ENCODE peak calls at places on chromosome 6, in five cellular contexts. D is brain microvascular endothelial cell, J is B cell, U is colonic mucosa, W is fibroblast of lung. H is an unnamed sample.

GRCh38 chr6:56682580-56682979 is 39.9 kb upstream of the DST start:
- DNase-seq in D (no peak), J (no peak), U (no peak), W (no peak), H (no peak)

GRCh38 chr6:77883849-77884248 is 231.0 kb downstream of the MEI4 start:
- DNase-seq in D (no peak), J (no peak), U (no peak), W (peak), H (no peak)

GRCh38 chr6:133774356-133774755 is 114.6 kb upstream of the TCF21 start:
- DNase-seq in D (peak), J (no peak), U (no peak), W (peak), H (peak)

GRCh38 chr6:160160450-160160849 is 38.8 kb downstream of the SLC22A1 start:
- DNase-seq in D (peak), J (no peak), U (peak), W (no peak), H (no peak)

GRCh38 chr6:30767158-30767943 is 23.0 kb upstream of the IER3 start:
- DNase-seq in D (no peak), J (no peak), U (no peak), W (no peak), H (no peak)

GRCh38 chr6:164152611-164153010 is 738.1 kb downstream of the QKI start:
- DNase-seq in D (no peak), J (no peak), U (no peak), W (peak), H (no peak)

GRCh38 chr6:44926556-44926955 is 401.6 kb upstream of the RUNX2 start:
- DNase-seq in D (peak), J (no peak), U (no peak), W (peak), H (no peak)

GRCh38 chr6:155047523-155047922 is 52.4 kb downstream of the TIAM2 start:
- DNase-seq in D (no peak), J (no peak), U (no peak), W (no peak), H (no peak)

GRCh38 chr6:37406942-37407341 is 26.1 kb upstream of the CMTR1 start:
- DNase-seq in D (no peak), J (no peak), U (no peak), W (no peak), H (no peak)

GRCh38 chr6:19898141-19898740 is 61.1 kb downstream of the ID4 start:
- DNase-seq in D (no peak), J (no peak), U (no peak), W (no peak), H (no peak)

GRCh38 chr6:168078943-168079405 is at the start of gene FRMD1:
- DNase-seq in D (no peak), J (no peak), U (peak), W (no peak), H (no peak)

GRCh38 chr6:24547243-24547642 is 52.5 kb downstream of the ALDH5A1 start:
- DNase-seq in D (no peak), J (peak), U (no peak), W (peak), H (no peak)

GRCh38 chr6:52362443-52363221 is 681 bp downstream of the PAQR8 start:
- DNase-seq in D (peak), J (peak), U (peak), W (no peak), H (no peak)

GRCh38 chr6:38058022-38058421 is 238.5 kb downstream of the ZFAND3 start:
- DNase-seq in D (peak), J (no peak), U (no peak), W (peak), H (peak)

GRCh38 chr6:10316327-10316726 is 98.5 kb downstream of the TFAP2A start:
- DNase-seq in D (peak), J (no peak), U (peak), W (peak), H (peak)

GRCh38 chr6:157430834-157431233 is 49.8 kb downstream of the ZDHHC14 start:
- DNase-seq in D (no peak), J (no peak), U (no peak), W (no peak), H (no peak)

GRCh38 chr6:49052901-49053300 is 410.2 kb downstream of the MMUT start:
- DNase-seq in D (no peak), J (no peak), U (no peak), W (peak), H (no peak)

GRCh38 chr6:43746071-43746470 is 23.9 kb upstream of the VEGFA start:
- DNase-seq in D (no peak), J (no peak), U (no peak), W (no peak), H (no peak)

GRCh38 chr6:69825904-69826303 is 29.1 kb upstream of the LMBRD1 start:
- DNase-seq in D (peak), J (no peak), U (no peak), W (peak), H (no peak)

GRCh38 chr6:124979294-124979678 is 17.0 kb downstream of the RNF217 start:
- DNase-seq in D (no peak), J (no peak), U (no peak), W (no peak), H (no peak)

GRCh38 chr6:17431581-17431980 is 38.2 kb downstream of the CAP2 start:
- DNase-seq in D (peak), J (no peak), U (no peak), W (peak), H (peak)

GRCh38 chr6:16450285-16450684 is 211.9 kb downstream of the GMPR start:
- DNase-seq in D (peak), J (no peak), U (no peak), W (peak), H (peak)

GRCh38 chr6:80594461-80594860 is 488.0 kb downstream of the BCKDHB start:
- DNase-seq in D (peak), J (no peak), U (no peak), W (peak), H (no peak)

GRCh38 chr6:81682238-81682795 is 70.2 kb downstream of the TENT5A start:
- DNase-seq in D (no peak), J (no peak), U (no peak), W (peak), H (no peak)

GRCh38 chr6:133407320-133408100 is 166.4 kb downstream of the EYA4 start:
- DNase-seq in D (no peak), J (no peak), U (no peak), W (no peak), H (no peak)

GRCh38 chr6:1987640-1988039 is 257.8 kb downstream of the GMDS start:
- DNase-seq in D (peak), J (no peak), U (no peak), W (peak), H (peak)

GRCh38 chr6:75893058-75893775 is 144.2 kb downstream of the MYO6 start:
- DNase-seq in D (peak), J (no peak), U (no peak), W (peak), H (peak)

GRCh38 chr6:119514355-119514754 is 164.8 kb upstream of the MAN1A1 start:
- DNase-seq in D (no peak), J (no peak), U (no peak), W (no peak), H (no peak)

GRCh38 chr6:2498224-2498623 is 252.5 kb downstream of the MYLK4 start:
- DNase-seq in D (no peak), J (no peak), U (no peak), W (peak), H (no peak)

GRCh38 chr6:63764318-63764916 is 128.8 kb downstream of the PHF3 start:
- DNase-seq in D (no peak), J (no peak), U (no peak), W (peak), H (peak)

GRCh38 chr6:125114248-125114858 is 39.2 kb upstream of the TPD52L1 start:
- DNase-seq in D (peak), J (no peak), U (peak), W (peak), H (peak)

GRCh38 chr6:40330301-40330721 is 256.9 kb downstream of the LRFN2 start:
- DNase-seq in D (no peak), J (no peak), U (no peak), W (no peak), H (no peak)

DNA sequence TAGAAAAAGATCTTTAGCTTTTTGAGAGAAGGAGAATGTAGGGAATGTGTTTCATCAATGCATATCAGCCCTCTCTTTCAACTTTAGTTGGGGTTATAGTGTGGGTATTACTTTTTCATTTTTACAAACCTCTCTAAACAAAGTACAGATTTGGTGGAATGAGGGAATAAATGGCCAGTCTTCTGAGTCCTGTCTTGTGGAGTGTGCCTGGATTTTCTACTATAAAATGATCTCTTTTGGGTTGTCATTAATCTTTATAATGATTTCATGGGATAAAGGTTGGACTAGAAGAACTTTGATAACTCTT is 209.3 kb downstream of the RNF144B start:
- DNase-seq in D (no peak), J (no peak), U (no peak), W (no peak), H (no peak)
- TF ChIP-seq CTCF in D (no peak), J (peak), U (no peak), W (no peak), H (peak)

DNA sequence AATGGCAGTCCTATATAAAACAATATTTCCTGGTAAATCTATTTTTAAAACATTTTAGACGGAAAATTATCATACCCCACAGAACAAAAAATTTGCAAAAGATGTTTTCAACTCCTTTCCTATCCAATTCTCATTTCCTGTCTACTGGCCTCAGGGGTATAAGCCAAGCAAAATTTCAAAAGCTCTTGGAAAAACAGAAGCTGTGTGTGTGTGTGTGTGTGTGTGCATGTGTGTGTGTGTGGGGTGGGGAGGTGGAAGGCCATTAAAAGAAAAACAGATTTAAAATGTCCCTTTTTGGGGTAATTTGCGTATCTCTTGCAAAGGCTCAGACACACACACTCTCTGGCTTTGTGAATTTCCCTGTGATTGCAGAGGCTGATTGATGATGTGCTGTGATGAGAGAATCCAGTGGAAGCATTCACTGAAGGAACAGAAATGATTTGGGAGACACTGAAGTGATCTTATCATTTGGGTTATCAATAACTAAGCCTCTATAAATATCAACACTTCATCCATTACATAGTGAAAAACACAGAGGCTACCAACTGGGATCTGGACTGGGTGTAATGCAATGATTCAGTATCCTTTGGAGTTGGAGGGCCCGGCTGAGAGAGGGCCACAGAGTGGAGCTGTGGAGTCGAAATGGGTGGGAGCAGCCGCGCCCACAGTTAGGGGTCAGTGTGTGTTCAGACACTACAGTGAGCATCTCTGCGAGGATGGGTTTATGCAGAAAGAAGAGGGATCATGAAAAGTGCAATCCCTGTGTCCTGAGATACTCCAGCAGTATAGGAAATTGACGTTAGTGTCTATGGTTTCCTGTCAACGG is 106.8 kb upstream of the PREP start:
- DNase-seq in D (peak), J (no peak), U (no peak), W (peak), H (no peak)
- TF ChIP-seq CTCF in D (peak), J (no peak), U (no peak), W (peak), H (peak)

DNA sequence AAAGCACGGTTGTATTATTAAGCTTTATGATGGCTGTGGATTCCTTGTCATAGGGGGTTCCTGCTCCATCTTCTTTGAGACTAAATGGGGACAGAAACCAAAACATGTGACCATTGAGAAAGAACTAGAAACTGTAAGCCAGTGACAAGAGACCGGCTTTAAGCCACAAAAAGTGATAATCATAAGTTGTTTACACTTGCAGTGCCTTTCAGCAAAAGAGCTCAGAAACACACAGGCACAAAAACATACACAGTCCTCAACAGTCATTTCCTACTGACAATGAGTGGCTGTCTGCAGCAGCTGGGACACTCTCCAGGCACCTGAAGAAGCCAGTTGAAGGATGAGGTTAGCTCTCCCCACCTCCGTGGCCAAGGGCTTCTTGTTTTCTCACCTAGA is 20.0 kb upstream of the UBE2J1 start:
- DNase-seq in D (no peak), J (no peak), U (no peak), W (no peak), H (no peak)
- TF ChIP-seq CTCF in D (no peak), J (no peak), U (no peak), W (no peak), H (no peak)

GRCh38 chr6:114557089-114557488 is 214.3 kb upstream of the HS3ST5 start:
- DNase-seq in D (no peak), J (no peak), U (no peak), W (no peak), H (no peak)
- TF ChIP-seq CTCF in D (no peak), J (no peak), U (no peak), W (no peak), H (no peak)

GRCh38 chr6:104325341-104326172 is 534.2 kb downstream of the HACE1 start:
- DNase-seq in D (peak), J (no peak), U (no peak), W (no peak), H (peak)
- TF ChIP-seq CTCF in D (peak), J (peak), U (peak), W (peak), H (peak)

GRCh38 chr6:34642427-34642826 is 54.1 kb downstream of the ILRUN start:
- DNase-seq in D (no peak), J (no peak), U (no peak), W (no peak), H (no peak)
- TF ChIP-seq CTCF in D (no peak), J (no peak), U (no peak), W (no peak), H (no peak)